ENCODE peak calls at places on chromosomes 12 and 14, in four cellular contexts. One of them, this sample, is unnamed.

GRCh38 chr14:77375164-77375950 is 1.5 kb downstream of the TMED8 start:
- DNase-seq in transverse colon: no peak
- DNase-seq in fibroblast of lung: no peak
- DNase-seq in ovary: no peak
- DNase-seq in this sample: no peak

GRCh38 chr14:56004807-56005579 is 113.2 kb upstream of the PELI2 start:
- DNase-seq in ovary: peak
- DNase-seq in fibroblast of lung: peak
- DNase-seq in transverse colon: peak
- DNase-seq in this sample: peak

GRCh38 chr14:20177433-20177974 is 13.2 kb upstream of the OR11G2 start:
- DNase-seq in transverse colon: no peak
- DNase-seq in fibroblast of lung: no peak
- DNase-seq in ovary: no peak
- DNase-seq in this sample: no peak

GRCh38 chr12:56930241-56930640 is 4.0 kb downstream of the SDR9C7 start:
- DNase-seq in transverse colon: no peak
- DNase-seq in ovary: no peak
- DNase-seq in fibroblast of lung: no peak
- DNase-seq in this sample: no peak

GRCh38 chr12:25151476-25151875 is 43.5 kb downstream of the DNAI7 start:
- DNase-seq in fibroblast of lung: peak
- DNase-seq in transverse colon: peak
- DNase-seq in ovary: peak
- DNase-seq in this sample: peak

GRCh38 chr12:26833692-26834168 is 736 bp upstream of the ITPR2 start:
- DNase-seq in transverse colon: peak
- DNase-seq in ovary: peak
- DNase-seq in fibroblast of lung: peak
- DNase-seq in this sample: peak

GRCh38 chr12:601976-602699 is 61.1 kb downstream of the NINJ2 start:
- DNase-seq in transverse colon: no peak
- DNase-seq in ovary: no peak
- DNase-seq in fibroblast of lung: no peak
- DNase-seq in this sample: no peak

GRCh38 chr14:90116444-90116843 is 54.6 kb downstream of the KCNK13 start:
- DNase-seq in ovary: no peak
- DNase-seq in transverse colon: no peak
- DNase-seq in fibroblast of lung: no peak
- DNase-seq in this sample: no peak

GRCh38 chr12:106693421-106693820 is 81.1 kb upstream of the RIC8B start:
- DNase-seq in fibroblast of lung: no peak
- DNase-seq in ovary: no peak
- DNase-seq in transverse colon: no peak
- DNase-seq in this sample: no peak

GRCh38 chr12:130948751-130949150 is 5.0 kb upstream of the ADGRD1 start:
- DNase-seq in ovary: no peak
- DNase-seq in fibroblast of lung: no peak
- DNase-seq in transverse colon: no peak
- DNase-seq in this sample: no peak

GRCh38 chr12:57724936-57725740 is 13.4 kb downstream of the AGAP2 start:
- DNase-seq in ovary: no peak
- DNase-seq in fibroblast of lung: no peak
- DNase-seq in transverse colon: no peak
- DNase-seq in this sample: no peak

GRCh38 chr12:44078273-44078672 is 242.4 kb downstream of the TMEM117 start:
- DNase-seq in ovary: no peak
- DNase-seq in transverse colon: no peak
- DNase-seq in fibroblast of lung: no peak
- DNase-seq in this sample: no peak

GRCh38 chr14:70658899-70659298 is 17.2 kb downstream of the TTC9 start:
- DNase-seq in fibroblast of lung: no peak
- DNase-seq in transverse colon: no peak
- DNase-seq in ovary: no peak
- DNase-seq in this sample: no peak

GRCh38 chr14:92465353-92466067 is 48.1 kb upstream of the RIN3 start:
- DNase-seq in fibroblast of lung: no peak
- DNase-seq in ovary: no peak
- DNase-seq in transverse colon: no peak
- DNase-seq in this sample: no peak

GRCh38 chr12:130525384-130526172 is 187.9 kb downstream of the PIWIL1 start:
- DNase-seq in transverse colon: no peak
- DNase-seq in ovary: no peak
- DNase-seq in fibroblast of lung: no peak
- DNase-seq in this sample: no peak

GRCh38 chr12:7012024-7012607 is 6.2 kb downstream of the LPCAT3 start:
- DNase-seq in transverse colon: no peak
- DNase-seq in fibroblast of lung: no peak
- DNase-seq in ovary: no peak
- DNase-seq in this sample: no peak

GRCh38 chr14:70721542-70721941 is 79.8 kb downstream of the TTC9 start:
- DNase-seq in fibroblast of lung: peak
- DNase-seq in ovary: no peak
- DNase-seq in transverse colon: no peak
- DNase-seq in this sample: no peak

GRCh38 chr12:129772463-129773169 is 131.2 kb downstream of the TMEM132D start:
- DNase-seq in transverse colon: no peak
- DNase-seq in fibroblast of lung: peak
- DNase-seq in ovary: no peak
- DNase-seq in this sample: peak

GRCh38 chr12:19223018-19223417 is 93.5 kb downstream of the PLEKHA5 start:
- DNase-seq in ovary: no peak
- DNase-seq in transverse colon: no peak
- DNase-seq in fibroblast of lung: peak
- DNase-seq in this sample: no peak

GRCh38 chr12:62260733-62261683 is 804 bp downstream of the USP15 start:
- DNase-seq in transverse colon: peak
- DNase-seq in fibroblast of lung: peak
- DNase-seq in ovary: no peak
- DNase-seq in this sample: peak

GRCh38 chr12:26768611-26769603 is 64.1 kb downstream of the ITPR2 start:
- DNase-seq in transverse colon: no peak
- DNase-seq in fibroblast of lung: no peak
- DNase-seq in ovary: no peak
- DNase-seq in this sample: peak

GRCh38 chr12:71865757-71866536 is 26.4 kb downstream of the TBC1D15 start:
- DNase-seq in transverse colon: no peak
- DNase-seq in fibroblast of lung: no peak
- DNase-seq in ovary: no peak
- DNase-seq in this sample: no peak

GRCh38 chr12:77537648-77538047 is 293.0 kb upstream of the NAV3 start:
- DNase-seq in transverse colon: no peak
- DNase-seq in ovary: no peak
- DNase-seq in fibroblast of lung: no peak
- DNase-seq in this sample: no peak

GRCh38 chr14:76863724-76864407 is 37.7 kb downstream of the LRRC74A start:
- DNase-seq in fibroblast of lung: no peak
- DNase-seq in ovary: no peak
- DNase-seq in transverse colon: peak
- DNase-seq in this sample: no peak

GRCh38 chr12:66438601-66439000 is 136.3 kb downstream of the HELB start:
- DNase-seq in fibroblast of lung: peak
- DNase-seq in transverse colon: no peak
- DNase-seq in ovary: no peak
- DNase-seq in this sample: peak

GRCh38 chr14:32004300-32004699 is 72.8 kb upstream of the ARHGAP5 start:
- DNase-seq in ovary: no peak
- DNase-seq in fibroblast of lung: peak
- DNase-seq in transverse colon: no peak
- DNase-seq in this sample: peak

GRCh38 chr14:25090281-25090680 is 40.3 kb upstream of the STXBP6 start:
- DNase-seq in transverse colon: no peak
- DNase-seq in fibroblast of lung: peak
- DNase-seq in ovary: no peak
- DNase-seq in this sample: no peak

GRCh38 chr14:25086081-25086480 is 36.1 kb upstream of the STXBP6 start:
- DNase-seq in fibroblast of lung: no peak
- DNase-seq in ovary: no peak
- DNase-seq in transverse colon: no peak
- DNase-seq in this sample: no peak

GRCh38 chr14:25086817-25087396 is 37.0 kb upstream of the STXBP6 start:
- DNase-seq in transverse colon: no peak
- DNase-seq in ovary: no peak
- DNase-seq in fibroblast of lung: no peak
- DNase-seq in this sample: no peak

GRCh38 chr14:25094171-25094907 is 44.4 kb upstream of the STXBP6 start:
- DNase-seq in transverse colon: no peak
- DNase-seq in ovary: no peak
- DNase-seq in fibroblast of lung: peak
- DNase-seq in this sample: no peak

DNA sequence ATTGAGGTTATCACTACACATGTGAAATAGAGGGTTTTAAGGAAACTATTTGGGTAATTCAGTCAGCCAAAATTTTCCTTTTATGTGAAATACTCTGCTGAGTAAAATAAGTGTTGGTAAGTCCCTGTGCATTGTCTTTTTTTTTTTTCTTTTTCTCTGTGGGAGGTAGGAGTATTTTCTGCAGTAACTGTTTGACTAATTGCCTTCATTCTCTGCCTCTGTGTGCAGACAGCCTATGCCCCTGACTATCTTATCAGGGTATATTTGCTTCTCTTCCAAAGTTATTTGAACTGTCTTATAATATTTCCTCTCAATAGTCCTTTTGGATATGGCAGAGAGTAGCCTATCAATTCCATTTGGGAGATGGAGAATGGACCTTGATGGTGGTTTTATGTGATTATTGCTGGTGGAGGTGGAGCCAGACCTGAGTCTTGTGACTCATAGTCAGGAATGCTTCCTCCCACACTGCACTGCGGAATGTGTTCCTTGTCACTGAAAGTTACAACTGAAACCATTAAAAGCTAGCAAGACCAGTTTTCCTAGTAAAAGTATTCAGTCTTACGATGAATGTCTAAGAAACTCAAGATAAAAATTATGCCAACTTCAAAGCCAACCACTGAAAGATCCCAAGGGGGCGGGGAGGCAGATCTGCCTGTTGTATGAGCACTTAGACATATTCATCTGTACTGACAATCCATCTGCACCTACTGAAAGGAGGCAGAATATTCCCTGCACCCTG is 40.9 kb upstream of the STXBP6 start:
- DNase-seq in transverse colon: peak
- DNase-seq in ovary: no peak
- DNase-seq in fibroblast of lung: peak
- DNase-seq in this sample: peak
- H3K4me3 ChIP-seq in transverse colon: no peak
- H3K4me3 ChIP-seq in ovary: no peak
- H3K4me3 ChIP-seq in fibroblast of lung: no peak
- H3K4me3 ChIP-seq in this sample: no peak

GRCh38 chr12:3491938-3492867 is 1.2 kb downstream of the PRMT8 start:
- DNase-seq in transverse colon: peak
- DNase-seq in ovary: peak
- DNase-seq in fibroblast of lung: peak
- DNase-seq in this sample: peak

GRCh38 chr12:3490848-3491382 is at the start of gene PRMT8:
- DNase-seq in fibroblast of lung: peak
- DNase-seq in ovary: no peak
- DNase-seq in transverse colon: no peak
- DNase-seq in this sample: peak

GRCh38 chr12:3493225-3494049 is 2.4 kb downstream of the PRMT8 start:
- DNase-seq in transverse colon: no peak
- DNase-seq in ovary: peak
- DNase-seq in fibroblast of lung: no peak
- DNase-seq in this sample: no peak

GRCh38 chr12:3489057-3489456 is 1.9 kb upstream of the PRMT8 start:
- DNase-seq in fibroblast of lung: peak
- DNase-seq in transverse colon: no peak
- DNase-seq in ovary: no peak
- DNase-seq in this sample: peak

DNA sequence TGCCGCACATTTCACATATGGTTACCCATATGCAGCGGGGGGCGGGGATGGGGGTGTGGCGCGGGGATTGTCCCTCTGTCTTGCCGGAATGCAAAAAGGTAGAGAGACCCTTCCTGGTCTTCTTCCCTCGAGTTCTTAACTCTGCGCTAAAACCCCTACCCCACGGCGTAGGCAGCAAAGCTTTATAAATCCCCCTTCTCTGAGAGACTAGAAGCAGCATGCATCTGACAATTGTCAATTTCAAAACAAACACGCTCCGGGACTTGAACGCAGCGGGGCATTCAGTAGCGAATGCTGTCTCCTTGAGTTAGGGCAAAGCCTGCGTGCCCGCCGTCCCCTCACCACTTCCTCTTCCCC is 1.8 kb downstream of the PRMT8 start:
- DNase-seq in ovary: no peak
- DNase-seq in fibroblast of lung: no peak
- DNase-seq in transverse colon: no peak
- DNase-seq in this sample: no peak
- H3K4me3 ChIP-seq in ovary: no peak
- H3K4me3 ChIP-seq in fibroblast of lung: no peak
- H3K4me3 ChIP-seq in transverse colon: no peak
- H3K4me3 ChIP-seq in this sample: no peak

DNA sequence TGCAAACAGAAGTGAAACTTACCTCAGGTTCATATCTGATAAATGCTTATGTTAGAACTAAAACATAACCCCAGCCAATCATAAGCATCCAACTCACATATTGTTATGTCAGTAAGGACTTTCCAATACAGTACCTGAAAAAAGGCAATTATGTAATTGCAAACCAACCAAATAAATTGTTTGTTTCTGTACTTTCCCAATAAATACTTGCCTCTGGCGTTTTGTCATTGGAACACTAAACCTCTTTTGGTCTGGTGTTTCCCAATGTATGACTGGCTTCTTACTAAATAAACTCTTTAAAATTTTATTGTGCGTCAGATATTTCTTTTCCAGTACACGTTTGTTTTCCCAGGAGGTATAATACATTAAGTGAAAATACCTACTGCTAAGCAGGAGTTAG is 6.7 kb upstream of the PTPRB start:
- DNase-seq in ovary: no peak
- DNase-seq in transverse colon: no peak
- DNase-seq in fibroblast of lung: no peak
- DNase-seq in this sample: no peak
- H3K4me3 ChIP-seq in ovary: no peak
- H3K4me3 ChIP-seq in transverse colon: no peak
- H3K4me3 ChIP-seq in fibroblast of lung: no peak
- H3K4me3 ChIP-seq in this sample: no peak

GRCh38 chr12:110829308-110829707 is 17.5 kb upstream of the CCDC63 start:
- DNase-seq in fibroblast of lung: no peak
- DNase-seq in ovary: no peak
- DNase-seq in transverse colon: no peak
- DNase-seq in this sample: no peak

GRCh38 chr12:110825530-110825929 is 21.3 kb upstream of the CCDC63 start:
- DNase-seq in fibroblast of lung: no peak
- DNase-seq in ovary: no peak
- DNase-seq in transverse colon: no peak
- DNase-seq in this sample: no peak

GRCh38 chr12:110824342-110824741 is 22.4 kb upstream of the CCDC63 start:
- DNase-seq in transverse colon: no peak
- DNase-seq in ovary: no peak
- DNase-seq in fibroblast of lung: no peak
- DNase-seq in this sample: no peak

GRCh38 chr12:110822821-110823415 is 23.9 kb upstream of the CCDC63 start:
- DNase-seq in transverse colon: no peak
- DNase-seq in ovary: no peak
- DNase-seq in fibroblast of lung: no peak
- DNase-seq in this sample: no peak

GRCh38 chr12:110826592-110827200 is 20.1 kb upstream of the CCDC63 start:
- DNase-seq in ovary: peak
- DNase-seq in fibroblast of lung: peak
- DNase-seq in transverse colon: peak
- DNase-seq in this sample: peak
- H3K4me3 ChIP-seq in ovary: no peak
- H3K4me3 ChIP-seq in fibroblast of lung: no peak
- H3K4me3 ChIP-seq in transverse colon: no peak
- H3K4me3 ChIP-seq in this sample: no peak